ENCODE peak calls at places on chromosome 17, in seven cellular contexts. One of them, this sample, is unnamed.
A peak's percentile ranks its signal among the peaks of the same experiment; 100 is the strongest.

GRCh38 chr17:10061131-10061581 is 137.2 kb downstream of the GAS7 start:
- DNase-seq in transverse colon: no peak
- DNase-seq in K562: no peak
- DNase-seq in prostate gland: no peak
- DNase-seq in HepG2: no peak
- DNase-seq in stomach: no peak
- DNase-seq in GM12878: no peak
- DNase-seq in this sample: no peak

GRCh38 chr17:17298108-17298507 is 5.1 kb upstream of the NT5M start:
- DNase-seq in transverse colon: no peak
- DNase-seq in K562: no peak
- DNase-seq in prostate gland: no peak
- DNase-seq in HepG2: no peak
- DNase-seq in stomach: no peak
- DNase-seq in GM12878: no peak
- DNase-seq in this sample: no peak

GRCh38 chr17:8659758-8660410 is 29.4 kb upstream of the MYH10 start:
- DNase-seq in transverse colon: no peak
- DNase-seq in K562: no peak
- DNase-seq in prostate gland: no peak
- DNase-seq in HepG2: no peak
- DNase-seq in stomach: no peak
- DNase-seq in GM12878: no peak
- DNase-seq in this sample: no peak

GRCh38 chr17:57708401-57708800 is 36.7 kb downstream of the CCDC182 start:
- DNase-seq in transverse colon: no peak
- DNase-seq in K562: no peak
- DNase-seq in prostate gland: no peak
- DNase-seq in HepG2: no peak
- DNase-seq in stomach: no peak
- DNase-seq in GM12878: no peak
- DNase-seq in this sample: no peak

GRCh38 chr17:2903193-2903974 is 107.1 kb downstream of the RAP1GAP2 start:
- DNase-seq in transverse colon: no peak
- DNase-seq in K562: no peak
- DNase-seq in prostate gland: no peak
- DNase-seq in HepG2: peak; percentile 17
- DNase-seq in stomach: peak; percentile 80
- DNase-seq in GM12878: no peak
- DNase-seq in this sample: no peak

GRCh38 chr17:62665599-62665998 is 38.1 kb downstream of the MRC2 start:
- DNase-seq in transverse colon: no peak
- DNase-seq in K562: no peak
- DNase-seq in prostate gland: no peak
- DNase-seq in HepG2: no peak
- DNase-seq in stomach: no peak
- DNase-seq in GM12878: no peak
- DNase-seq in this sample: no peak

GRCh38 chr17:55530064-55530463 is 18.8 kb upstream of the SMIM36 start:
- DNase-seq in transverse colon: no peak
- DNase-seq in K562: no peak
- DNase-seq in prostate gland: no peak
- DNase-seq in HepG2: no peak
- DNase-seq in stomach: no peak
- DNase-seq in GM12878: no peak
- DNase-seq in this sample: no peak

GRCh38 chr17:12693640-12694039 is 27.9 kb downstream of the MYOCD start:
- DNase-seq in transverse colon: no peak
- DNase-seq in K562: no peak
- DNase-seq in prostate gland: no peak
- DNase-seq in HepG2: no peak
- DNase-seq in stomach: no peak
- DNase-seq in GM12878: no peak
- DNase-seq in this sample: no peak

GRCh38 chr17:57481901-57482300 is 225.6 kb downstream of the MSI2 start:
- DNase-seq in transverse colon: no peak
- DNase-seq in K562: peak; percentile 32
- DNase-seq in prostate gland: no peak
- DNase-seq in HepG2: no peak
- DNase-seq in stomach: no peak
- DNase-seq in GM12878: no peak
- DNase-seq in this sample: no peak

GRCh38 chr17:27293359-27293897 is 486 bp upstream of the WSB1 start:
- DNase-seq in transverse colon: no peak
- DNase-seq in K562: peak; percentile 28
- DNase-seq in prostate gland: no peak
- DNase-seq in HepG2: no peak
- DNase-seq in stomach: no peak
- DNase-seq in GM12878: no peak
- DNase-seq in this sample: no peak

GRCh38 chr17:44859701-44860100 is 12.0 kb downstream of the HIGD1B start:
- DNase-seq in transverse colon: no peak
- DNase-seq in K562: no peak
- DNase-seq in prostate gland: no peak
- DNase-seq in HepG2: no peak
- DNase-seq in stomach: no peak
- DNase-seq in GM12878: no peak
- DNase-seq in this sample: no peak

GRCh38 chr17:59846391-59847165 is 46.2 kb downstream of the TUBD1 start:
- DNase-seq in transverse colon: peak; percentile 51
- DNase-seq in K562: no peak
- DNase-seq in prostate gland: peak; percentile 56
- DNase-seq in HepG2: peak; percentile 99
- DNase-seq in stomach: peak; percentile 45
- DNase-seq in GM12878: peak; percentile 91
- DNase-seq in this sample: no peak

GRCh38 chr17:30477758-30478115 is 529 bp downstream of the GOSR1 start:
- DNase-seq in transverse colon: no peak
- DNase-seq in K562: no peak
- DNase-seq in prostate gland: no peak
- DNase-seq in HepG2: peak; percentile 9
- DNase-seq in stomach: no peak
- DNase-seq in GM12878: no peak
- DNase-seq in this sample: peak; percentile 5

GRCh38 chr17:8739104-8739503 is 5.5 kb downstream of the CCDC42 start:
- DNase-seq in transverse colon: no peak
- DNase-seq in K562: no peak
- DNase-seq in prostate gland: no peak
- DNase-seq in HepG2: no peak
- DNase-seq in stomach: no peak
- DNase-seq in GM12878: no peak
- DNase-seq in this sample: no peak

GRCh38 chr17:71855000-71855399 is 265.8 kb upstream of the SOX9 start:
- DNase-seq in transverse colon: no peak
- DNase-seq in K562: no peak
- DNase-seq in prostate gland: no peak
- DNase-seq in HepG2: no peak
- DNase-seq in stomach: no peak
- DNase-seq in GM12878: no peak
- DNase-seq in this sample: no peak

GRCh38 chr17:32801641-32802040 is 75.3 kb downstream of the MYO1D start:
- DNase-seq in transverse colon: no peak
- DNase-seq in K562: no peak
- DNase-seq in prostate gland: no peak
- DNase-seq in HepG2: no peak
- DNase-seq in stomach: no peak
- DNase-seq in GM12878: no peak
- DNase-seq in this sample: no peak

GRCh38 chr17:80277751-80278671 is 17.4 kb downstream of the RNF213 start:
- DNase-seq in transverse colon: no peak
- DNase-seq in K562: no peak
- DNase-seq in prostate gland: peak; percentile 63
- DNase-seq in HepG2: no peak
- DNase-seq in stomach: no peak
- DNase-seq in GM12878: no peak
- DNase-seq in this sample: no peak

GRCh38 chr17:29617481-29618271 is 5.0 kb downstream of the CORO6 start:
- DNase-seq in transverse colon: peak; percentile 89
- DNase-seq in K562: peak; percentile 84
- DNase-seq in prostate gland: peak; percentile 64
- DNase-seq in HepG2: peak; percentile 52
- DNase-seq in stomach: peak; percentile 87
- DNase-seq in GM12878: peak; percentile 36
- DNase-seq in this sample: peak; percentile 82

GRCh38 chr17:76872221-76872873 is 4.1 kb downstream of the MGAT5B start:
- DNase-seq in transverse colon: peak; percentile 13
- DNase-seq in K562: no peak
- DNase-seq in prostate gland: no peak
- DNase-seq in HepG2: no peak
- DNase-seq in stomach: no peak
- DNase-seq in GM12878: no peak
- DNase-seq in this sample: no peak

GRCh38 chr17:18248811-18249210 is 9.7 kb downstream of the FLII start:
- DNase-seq in transverse colon: no peak
- DNase-seq in K562: no peak
- DNase-seq in prostate gland: no peak
- DNase-seq in HepG2: no peak
- DNase-seq in stomach: no peak
- DNase-seq in GM12878: no peak
- DNase-seq in this sample: no peak

GRCh38 chr17:60224064-60224463 is 74.3 kb downstream of the CA4 start:
- DNase-seq in transverse colon: no peak
- DNase-seq in K562: no peak
- DNase-seq in prostate gland: no peak
- DNase-seq in HepG2: no peak
- DNase-seq in stomach: no peak
- DNase-seq in GM12878: no peak
- DNase-seq in this sample: no peak

GRCh38 chr17:77451894-77452852 is 311.4 kb downstream of the SEC14L1 start:
- DNase-seq in transverse colon: peak; percentile 83
- DNase-seq in K562: no peak
- DNase-seq in prostate gland: peak; percentile 78
- DNase-seq in HepG2: peak; percentile 75
- DNase-seq in stomach: peak; percentile 69
- DNase-seq in GM12878: no peak
- DNase-seq in this sample: no peak

GRCh38 chr17:40532520-40533253 is 31.3 kb upstream of the TNS4 start:
- DNase-seq in transverse colon: no peak
- DNase-seq in K562: no peak
- DNase-seq in prostate gland: no peak
- DNase-seq in HepG2: no peak
- DNase-seq in stomach: no peak
- DNase-seq in GM12878: no peak
- DNase-seq in this sample: no peak

GRCh38 chr17:66459811-66460270 is 157.4 kb downstream of the PRKCA start:
- DNase-seq in transverse colon: peak; percentile 44
- DNase-seq in K562: no peak
- DNase-seq in prostate gland: no peak
- DNase-seq in HepG2: peak; percentile 95
- DNase-seq in stomach: peak; percentile 48
- DNase-seq in GM12878: no peak
- DNase-seq in this sample: no peak

GRCh38 chr17:13421581-13421980 is 180.1 kb downstream of the HS3ST3A1 start:
- DNase-seq in transverse colon: no peak
- DNase-seq in K562: no peak
- DNase-seq in prostate gland: no peak
- DNase-seq in HepG2: no peak
- DNase-seq in stomach: no peak
- DNase-seq in GM12878: no peak
- DNase-seq in this sample: no peak

GRCh38 chr17:81542431-81543338 is 9.5 kb downstream of the FAAP100 start:
- DNase-seq in transverse colon: no peak
- DNase-seq in K562: no peak
- DNase-seq in prostate gland: no peak
- DNase-seq in HepG2: no peak
- DNase-seq in stomach: no peak
- DNase-seq in GM12878: no peak
- DNase-seq in this sample: no peak

GRCh38 chr17:81543756-81544155 is 8.4 kb downstream of the FAAP100 start:
- DNase-seq in transverse colon: no peak
- DNase-seq in K562: no peak
- DNase-seq in prostate gland: no peak
- DNase-seq in HepG2: no peak
- DNase-seq in stomach: no peak
- DNase-seq in GM12878: no peak
- DNase-seq in this sample: no peak

GRCh38 chr17:81545160-81545949 is 6.8 kb downstream of the FAAP100 start:
- DNase-seq in transverse colon: no peak
- DNase-seq in K562: no peak
- DNase-seq in prostate gland: no peak
- DNase-seq in HepG2: no peak
- DNase-seq in stomach: no peak
- DNase-seq in GM12878: no peak
- DNase-seq in this sample: no peak

GRCh38 chr17:81544281-81544974 is 7.7 kb downstream of the FAAP100 start:
- DNase-seq in transverse colon: no peak
- DNase-seq in K562: no peak
- DNase-seq in prostate gland: no peak
- DNase-seq in HepG2: no peak
- DNase-seq in stomach: no peak
- DNase-seq in GM12878: no peak
- DNase-seq in this sample: no peak

GRCh38 chr17:81543339-81543675 is 8.8 kb downstream of the FAAP100 start:
- DNase-seq in transverse colon: no peak
- DNase-seq in K562: no peak
- DNase-seq in prostate gland: no peak
- DNase-seq in HepG2: no peak
- DNase-seq in stomach: no peak
- DNase-seq in GM12878: no peak
- DNase-seq in this sample: no peak
- TF ChIP-seq POLR2AphosphoS5 in transverse colon: no peak
- TF ChIP-seq POLR2AphosphoS5 in K562: no peak
- TF ChIP-seq POLR2AphosphoS5 in prostate gland: no peak
- TF ChIP-seq POLR2AphosphoS5 in HepG2: no peak
- TF ChIP-seq POLR2AphosphoS5 in stomach: no peak
- TF ChIP-seq POLR2AphosphoS5 in GM12878: no peak
- TF ChIP-seq POLR2AphosphoS5 in this sample: no peak

GRCh38 chr17:38676706-38677504 is 2.1 kb upstream of the EPOP start:
- DNase-seq in transverse colon: peak; percentile 87
- DNase-seq in K562: peak; percentile 89
- DNase-seq in prostate gland: peak; percentile 75
- DNase-seq in HepG2: peak; percentile 93
- DNase-seq in stomach: peak; percentile 85
- DNase-seq in GM12878: peak; percentile 82
- DNase-seq in this sample: peak; percentile 73
- TF ChIP-seq POLR2A in transverse colon: no peak
- TF ChIP-seq POLR2A in K562: no peak
- TF ChIP-seq POLR2A in prostate gland: no peak
- TF ChIP-seq POLR2A in HepG2: no peak
- TF ChIP-seq POLR2A in stomach: no peak
- TF ChIP-seq POLR2A in GM12878: no peak
- TF ChIP-seq POLR2A in this sample: no peak

GRCh38 chr17:6641374-6641818 is 536 bp downstream of the TXNDC17 start:
- DNase-seq in transverse colon: no peak
- DNase-seq in K562: no peak
- DNase-seq in prostate gland: no peak
- DNase-seq in HepG2: no peak
- DNase-seq in stomach: no peak
- DNase-seq in GM12878: no peak
- DNase-seq in this sample: no peak
- TF ChIP-seq POLR2AphosphoS5 in transverse colon: no peak
- TF ChIP-seq POLR2AphosphoS5 in K562: no peak
- TF ChIP-seq POLR2AphosphoS5 in prostate gland: no peak
- TF ChIP-seq POLR2AphosphoS5 in HepG2: no peak
- TF ChIP-seq POLR2AphosphoS5 in stomach: no peak
- TF ChIP-seq POLR2AphosphoS5 in GM12878: no peak
- TF ChIP-seq POLR2AphosphoS5 in this sample: no peak

DNA sequence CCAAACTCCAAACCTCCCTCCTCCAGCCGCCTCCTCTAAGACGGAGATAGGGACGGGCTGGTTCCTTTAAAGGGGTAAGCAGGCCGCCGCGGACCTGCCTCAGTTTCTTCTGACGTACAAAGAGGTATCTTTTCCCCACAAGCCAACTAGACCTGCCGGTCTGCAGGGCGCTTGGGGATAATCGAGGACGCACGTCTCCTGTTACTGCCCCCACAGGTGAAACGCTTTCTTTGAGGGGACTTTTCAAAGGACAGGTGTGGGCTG is 25.1 kb upstream of the RFFL start:
- DNase-seq in transverse colon: peak; percentile 65
- DNase-seq in K562: no peak
- DNase-seq in prostate gland: peak; percentile 38
- DNase-seq in HepG2: no peak
- DNase-seq in stomach: peak; percentile 44
- DNase-seq in GM12878: no peak
- DNase-seq in this sample: no peak
- TF ChIP-seq POLR2A in transverse colon: no peak
- TF ChIP-seq POLR2A in K562: no peak
- TF ChIP-seq POLR2A in prostate gland: no peak
- TF ChIP-seq POLR2A in HepG2: no peak
- TF ChIP-seq POLR2A in stomach: no peak
- TF ChIP-seq POLR2A in GM12878: peak; percentile 81
- TF ChIP-seq POLR2A in this sample: peak; percentile 74

This sample was measured in GM12892.